ENCODE peak calls at places on chromosomes 1 and 21, in nine cellular contexts. One of them, this sample, is unnamed.

GRCh38 chr1:1678581-1679380 is 13.8 kb downstream of the SLC35E2B start:
- DNase-seq in SIG-M5: no peak
- DNase-seq in Right ventricle myocardium superior: peak
- DNase-seq in astrocyte of the spinal cord: no peak
- DNase-seq in progenitor cell of endocrine pancreas: no peak
- DNase-seq in ELR: peak
- DNase-seq in Calu3: peak
- DNase-seq in myocyte: no peak
- DNase-seq in endodermal cell: peak
- DNase-seq in this sample: no peak

GRCh38 chr1:209030454-209031167 is 552.9 kb upstream of the CAMK1G start:
- DNase-seq in SIG-M5: no peak
- DNase-seq in Right ventricle myocardium superior: no peak
- DNase-seq in astrocyte of the spinal cord: no peak
- DNase-seq in progenitor cell of endocrine pancreas: no peak
- DNase-seq in ELR: no peak
- DNase-seq in Calu3: no peak
- DNase-seq in myocyte: no peak
- DNase-seq in endodermal cell: no peak
- DNase-seq in this sample: peak

GRCh38 chr1:1206376-1207253 is at the start of gene TNFRSF18:
- DNase-seq in SIG-M5: no peak
- DNase-seq in Right ventricle myocardium superior: peak
- DNase-seq in astrocyte of the spinal cord: peak
- DNase-seq in progenitor cell of endocrine pancreas: no peak
- DNase-seq in ELR: no peak
- DNase-seq in Calu3: peak
- DNase-seq in myocyte: no peak
- DNase-seq in endodermal cell: peak
- DNase-seq in this sample: peak

GRCh38 chr1:162398999-162399580 is 12.8 kb downstream of the SH2D1B start:
- DNase-seq in SIG-M5: no peak
- DNase-seq in Right ventricle myocardium superior: no peak
- DNase-seq in astrocyte of the spinal cord: no peak
- DNase-seq in progenitor cell of endocrine pancreas: no peak
- DNase-seq in ELR: no peak
- DNase-seq in Calu3: no peak
- DNase-seq in myocyte: no peak
- DNase-seq in endodermal cell: no peak
- DNase-seq in this sample: peak

GRCh38 chr1:59113876-59114457 is 182.9 kb upstream of the FGGY start:
- DNase-seq in SIG-M5: no peak
- DNase-seq in Right ventricle myocardium superior: no peak
- DNase-seq in astrocyte of the spinal cord: no peak
- DNase-seq in progenitor cell of endocrine pancreas: no peak
- DNase-seq in ELR: no peak
- DNase-seq in Calu3: no peak
- DNase-seq in myocyte: no peak
- DNase-seq in endodermal cell: no peak
- DNase-seq in this sample: peak

GRCh38 chr1:39130297-39130696 is 74.2 kb upstream of the MACF1 start:
- DNase-seq in SIG-M5: no peak
- DNase-seq in Right ventricle myocardium superior: no peak
- DNase-seq in astrocyte of the spinal cord: peak
- DNase-seq in progenitor cell of endocrine pancreas: no peak
- DNase-seq in ELR: peak
- DNase-seq in Calu3: no peak
- DNase-seq in myocyte: peak
- DNase-seq in endodermal cell: no peak
- DNase-seq in this sample: no peak

GRCh38 chr1:157403203-157403602 is 149.1 kb downstream of the FCRL5 start:
- DNase-seq in SIG-M5: peak
- DNase-seq in Right ventricle myocardium superior: no peak
- DNase-seq in astrocyte of the spinal cord: peak
- DNase-seq in progenitor cell of endocrine pancreas: no peak
- DNase-seq in ELR: peak
- DNase-seq in Calu3: no peak
- DNase-seq in myocyte: no peak
- DNase-seq in endodermal cell: peak
- DNase-seq in this sample: no peak

GRCh38 chr21:32626633-32627196 is 14.5 kb upstream of the CFAP298 start:
- DNase-seq in SIG-M5: no peak
- DNase-seq in Right ventricle myocardium superior: no peak
- DNase-seq in astrocyte of the spinal cord: peak
- DNase-seq in progenitor cell of endocrine pancreas: no peak
- DNase-seq in ELR: peak
- DNase-seq in Calu3: no peak
- DNase-seq in myocyte: peak
- DNase-seq in endodermal cell: no peak
- DNase-seq in this sample: no peak

GRCh38 chr1:7298749-7299151 is 472.3 kb upstream of the VAMP3 start:
- DNase-seq in SIG-M5: no peak
- DNase-seq in Right ventricle myocardium superior: no peak
- DNase-seq in astrocyte of the spinal cord: peak
- DNase-seq in progenitor cell of endocrine pancreas: no peak
- DNase-seq in ELR: peak
- DNase-seq in Calu3: no peak
- DNase-seq in myocyte: peak
- DNase-seq in endodermal cell: peak
- DNase-seq in this sample: no peak

GRCh38 chr1:40396420-40396819 is 22.9 kb downstream of the SMAP2 start:
- DNase-seq in SIG-M5: no peak
- DNase-seq in Right ventricle myocardium superior: no peak
- DNase-seq in astrocyte of the spinal cord: no peak
- DNase-seq in progenitor cell of endocrine pancreas: no peak
- DNase-seq in ELR: no peak
- DNase-seq in Calu3: no peak
- DNase-seq in myocyte: no peak
- DNase-seq in endodermal cell: no peak
- DNase-seq in this sample: no peak

GRCh38 chr1:63362578-63362977 is 4.8 kb upstream of the ALG6 start:
- DNase-seq in SIG-M5: no peak
- DNase-seq in Right ventricle myocardium superior: no peak
- DNase-seq in astrocyte of the spinal cord: no peak
- DNase-seq in progenitor cell of endocrine pancreas: no peak
- DNase-seq in ELR: no peak
- DNase-seq in Calu3: no peak
- DNase-seq in myocyte: no peak
- DNase-seq in endodermal cell: no peak
- DNase-seq in this sample: no peak

GRCh38 chr1:84705503-84705902 is 15.2 kb upstream of the SSX2IP start:
- DNase-seq in SIG-M5: no peak
- DNase-seq in Right ventricle myocardium superior: no peak
- DNase-seq in astrocyte of the spinal cord: no peak
- DNase-seq in progenitor cell of endocrine pancreas: no peak
- DNase-seq in ELR: no peak
- DNase-seq in Calu3: no peak
- DNase-seq in myocyte: no peak
- DNase-seq in endodermal cell: no peak
- DNase-seq in this sample: no peak

GRCh38 chr1:223783676-223784075 is 62.1 kb downstream of the TP53BP2 start:
- DNase-seq in SIG-M5: no peak
- DNase-seq in Right ventricle myocardium superior: no peak
- DNase-seq in astrocyte of the spinal cord: no peak
- DNase-seq in progenitor cell of endocrine pancreas: no peak
- DNase-seq in ELR: no peak
- DNase-seq in Calu3: no peak
- DNase-seq in myocyte: no peak
- DNase-seq in endodermal cell: no peak
- DNase-seq in this sample: no peak

GRCh38 chr1:85282424-85282823 is 6.0 kb upstream of the BCL10 start:
- DNase-seq in SIG-M5: no peak
- DNase-seq in Right ventricle myocardium superior: no peak
- DNase-seq in astrocyte of the spinal cord: no peak
- DNase-seq in progenitor cell of endocrine pancreas: no peak
- DNase-seq in ELR: peak
- DNase-seq in Calu3: peak
- DNase-seq in myocyte: no peak
- DNase-seq in endodermal cell: peak
- DNase-seq in this sample: no peak

GRCh38 chr1:223102797-223103533 is 40.1 kb downstream of the TLR5 start:
- DNase-seq in SIG-M5: no peak
- DNase-seq in Right ventricle myocardium superior: peak
- DNase-seq in astrocyte of the spinal cord: no peak
- DNase-seq in progenitor cell of endocrine pancreas: no peak
- DNase-seq in ELR: no peak
- DNase-seq in Calu3: peak
- DNase-seq in myocyte: peak
- DNase-seq in endodermal cell: no peak
- DNase-seq in this sample: peak

GRCh38 chr1:35499652-35500176 is 57.5 kb downstream of the KIAA0319L start:
- DNase-seq in SIG-M5: no peak
- DNase-seq in Right ventricle myocardium superior: no peak
- DNase-seq in astrocyte of the spinal cord: no peak
- DNase-seq in progenitor cell of endocrine pancreas: no peak
- DNase-seq in ELR: no peak
- DNase-seq in Calu3: no peak
- DNase-seq in myocyte: no peak
- DNase-seq in endodermal cell: peak
- DNase-seq in this sample: no peak

GRCh38 chr1:201020647-201021332 is 2.7 kb downstream of the KIF21B start:
- DNase-seq in SIG-M5: no peak
- DNase-seq in Right ventricle myocardium superior: no peak
- DNase-seq in astrocyte of the spinal cord: no peak
- DNase-seq in progenitor cell of endocrine pancreas: no peak
- DNase-seq in ELR: peak
- DNase-seq in Calu3: no peak
- DNase-seq in myocyte: no peak
- DNase-seq in endodermal cell: peak
- DNase-seq in this sample: peak

GRCh38 chr1:168330285-168330684 is 49.6 kb downstream of the TBX19 start:
- DNase-seq in SIG-M5: no peak
- DNase-seq in Right ventricle myocardium superior: no peak
- DNase-seq in astrocyte of the spinal cord: no peak
- DNase-seq in progenitor cell of endocrine pancreas: no peak
- DNase-seq in ELR: no peak
- DNase-seq in Calu3: no peak
- DNase-seq in myocyte: no peak
- DNase-seq in endodermal cell: no peak
- DNase-seq in this sample: no peak

GRCh38 chr1:47795102-47795501 is 202.1 kb downstream of the TRABD2B start:
- DNase-seq in SIG-M5: no peak
- DNase-seq in Right ventricle myocardium superior: no peak
- DNase-seq in astrocyte of the spinal cord: no peak
- DNase-seq in progenitor cell of endocrine pancreas: no peak
- DNase-seq in ELR: no peak
- DNase-seq in Calu3: no peak
- DNase-seq in myocyte: no peak
- DNase-seq in endodermal cell: no peak
- DNase-seq in this sample: no peak

GRCh38 chr1:21764615-21765423 is 18.1 kb downstream of the USP48 start:
- DNase-seq in SIG-M5: no peak
- DNase-seq in Right ventricle myocardium superior: peak
- DNase-seq in astrocyte of the spinal cord: peak
- DNase-seq in progenitor cell of endocrine pancreas: no peak
- DNase-seq in ELR: peak
- DNase-seq in Calu3: peak
- DNase-seq in myocyte: peak
- DNase-seq in endodermal cell: peak
- DNase-seq in this sample: no peak

GRCh38 chr1:27099154-27099903 is 55.6 kb downstream of the SLC9A1 start:
- DNase-seq in SIG-M5: no peak
- DNase-seq in Right ventricle myocardium superior: peak
- DNase-seq in astrocyte of the spinal cord: peak
- DNase-seq in progenitor cell of endocrine pancreas: no peak
- DNase-seq in ELR: peak
- DNase-seq in Calu3: no peak
- DNase-seq in myocyte: peak
- DNase-seq in endodermal cell: peak
- DNase-seq in this sample: peak

GRCh38 chr1:236242568-236242967 is 39.2 kb downstream of the ERO1B start:
- DNase-seq in SIG-M5: no peak
- DNase-seq in Right ventricle myocardium superior: no peak
- DNase-seq in astrocyte of the spinal cord: no peak
- DNase-seq in progenitor cell of endocrine pancreas: no peak
- DNase-seq in ELR: no peak
- DNase-seq in Calu3: no peak
- DNase-seq in myocyte: no peak
- DNase-seq in endodermal cell: no peak
- DNase-seq in this sample: no peak

GRCh38 chr1:87336623-87337067 is 8.0 kb downstream of the LMO4 start:
- DNase-seq in SIG-M5: no peak
- DNase-seq in Right ventricle myocardium superior: no peak
- DNase-seq in astrocyte of the spinal cord: no peak
- DNase-seq in progenitor cell of endocrine pancreas: no peak
- DNase-seq in ELR: no peak
- DNase-seq in Calu3: no peak
- DNase-seq in myocyte: no peak
- DNase-seq in endodermal cell: no peak
- DNase-seq in this sample: peak

GRCh38 chr1:5754817-5755551 is 237.2 kb downstream of the NPHP4 start:
- DNase-seq in SIG-M5: no peak
- DNase-seq in Right ventricle myocardium superior: peak
- DNase-seq in astrocyte of the spinal cord: no peak
- DNase-seq in progenitor cell of endocrine pancreas: no peak
- DNase-seq in ELR: no peak
- DNase-seq in Calu3: no peak
- DNase-seq in myocyte: no peak
- DNase-seq in endodermal cell: peak
- DNase-seq in this sample: no peak

GRCh38 chr1:199954701-199955100 is 72.8 kb upstream of the NR5A2 start:
- DNase-seq in SIG-M5: no peak
- DNase-seq in Right ventricle myocardium superior: no peak
- DNase-seq in astrocyte of the spinal cord: no peak
- DNase-seq in progenitor cell of endocrine pancreas: peak
- DNase-seq in ELR: no peak
- DNase-seq in Calu3: peak
- DNase-seq in myocyte: no peak
- DNase-seq in endodermal cell: peak
- DNase-seq in this sample: peak

GRCh38 chr1:8096105-8097011 is 70.2 kb upstream of the ERRFI1 start:
- DNase-seq in SIG-M5: no peak
- DNase-seq in Right ventricle myocardium superior: no peak
- DNase-seq in astrocyte of the spinal cord: peak
- DNase-seq in progenitor cell of endocrine pancreas: no peak
- DNase-seq in ELR: peak
- DNase-seq in Calu3: no peak
- DNase-seq in myocyte: peak
- DNase-seq in endodermal cell: no peak
- DNase-seq in this sample: no peak

GRCh38 chr1:35451125-35451528 is 106.1 kb downstream of the KIAA0319L start:
- DNase-seq in SIG-M5: no peak
- DNase-seq in Right ventricle myocardium superior: peak
- DNase-seq in astrocyte of the spinal cord: peak
- DNase-seq in progenitor cell of endocrine pancreas: peak
- DNase-seq in ELR: peak
- DNase-seq in Calu3: peak
- DNase-seq in myocyte: peak
- DNase-seq in endodermal cell: peak
- DNase-seq in this sample: peak

GRCh38 chr1:62117416-62117815 is 77.2 kb upstream of the L1TD1 start:
- DNase-seq in SIG-M5: no peak
- DNase-seq in Right ventricle myocardium superior: no peak
- DNase-seq in astrocyte of the spinal cord: no peak
- DNase-seq in progenitor cell of endocrine pancreas: no peak
- DNase-seq in ELR: no peak
- DNase-seq in Calu3: no peak
- DNase-seq in myocyte: no peak
- DNase-seq in endodermal cell: no peak
- DNase-seq in this sample: no peak

GRCh38 chr1:8661185-8662110 is 156.0 kb downstream of the RERE start:
- DNase-seq in SIG-M5: no peak
- DNase-seq in Right ventricle myocardium superior: no peak
- DNase-seq in astrocyte of the spinal cord: peak
- DNase-seq in progenitor cell of endocrine pancreas: no peak
- DNase-seq in ELR: peak
- DNase-seq in Calu3: peak
- DNase-seq in myocyte: peak
- DNase-seq in endodermal cell: peak
- DNase-seq in this sample: no peak

This sample was measured in NCI-H1417.